ENCODE peak calls at places on chromosomes 12 and 14, in eight cellular contexts. One of them, this sample, is unnamed.

GRCh38 chr14:54011001-54011400 is 54.4 kb upstream of the BMP4 start:
- DNase-seq in right atrium auricular region: no peak
- DNase-seq in PC-3: no peak
- DNase-seq in A549: no peak
- DNase-seq in GM23338: peak; percentile 52
- DNase-seq in heart left ventricle: no peak
- DNase-seq in fibroblast of lung: peak; percentile 40
- DNase-seq in esophagus squamous epithelium: no peak
- DNase-seq in this sample: no peak

GRCh38 chr12:123936471-123936870 is 36.2 kb downstream of the CCDC92 start:
- DNase-seq in right atrium auricular region: no peak
- DNase-seq in PC-3: no peak
- DNase-seq in A549: no peak
- DNase-seq in GM23338: no peak
- DNase-seq in heart left ventricle: no peak
- DNase-seq in fibroblast of lung: no peak
- DNase-seq in esophagus squamous epithelium: no peak
- DNase-seq in this sample: no peak

GRCh38 chr12:39348523-39348922 is 94.4 kb downstream of the KIF21A start:
- DNase-seq in right atrium auricular region: no peak
- DNase-seq in PC-3: no peak
- DNase-seq in A549: no peak
- DNase-seq in GM23338: no peak
- DNase-seq in heart left ventricle: no peak
- DNase-seq in fibroblast of lung: no peak
- DNase-seq in esophagus squamous epithelium: no peak
- DNase-seq in this sample: no peak

GRCh38 chr12:26748741-26749431 is 84.1 kb downstream of the ITPR2 start:
- DNase-seq in right atrium auricular region: no peak
- DNase-seq in PC-3: peak; percentile 58
- DNase-seq in A549: no peak
- DNase-seq in GM23338: no peak
- DNase-seq in heart left ventricle: no peak
- DNase-seq in fibroblast of lung: peak; percentile 60
- DNase-seq in esophagus squamous epithelium: no peak
- DNase-seq in this sample: no peak

GRCh38 chr12:114668151-114668891 is 15.7 kb downstream of the TBX3 start:
- DNase-seq in right atrium auricular region: peak; percentile 82
- DNase-seq in PC-3: peak; percentile 98
- DNase-seq in A549: peak; percentile 94
- DNase-seq in GM23338: peak; percentile 93
- DNase-seq in heart left ventricle: peak; percentile 87
- DNase-seq in fibroblast of lung: peak; percentile 84
- DNase-seq in esophagus squamous epithelium: no peak
- DNase-seq in this sample: peak; percentile 81

GRCh38 chr14:22986508-22987054 is 4.2 kb upstream of the AJUBA start:
- DNase-seq in right atrium auricular region: peak; percentile 95
- DNase-seq in PC-3: peak; percentile 94
- DNase-seq in A549: peak; percentile 78
- DNase-seq in GM23338: peak; percentile 94
- DNase-seq in heart left ventricle: peak; percentile 88
- DNase-seq in fibroblast of lung: peak; percentile 89
- DNase-seq in esophagus squamous epithelium: peak; percentile 19
- DNase-seq in this sample: peak; percentile 77

GRCh38 chr12:103334447-103334846 is 161.3 kb downstream of the C12orf42 start:
- DNase-seq in right atrium auricular region: no peak
- DNase-seq in PC-3: no peak
- DNase-seq in A549: no peak
- DNase-seq in GM23338: no peak
- DNase-seq in heart left ventricle: no peak
- DNase-seq in fibroblast of lung: no peak
- DNase-seq in esophagus squamous epithelium: no peak
- DNase-seq in this sample: no peak

GRCh38 chr12:13220848-13221247 is 24.3 kb downstream of the EMP1 start:
- DNase-seq in right atrium auricular region: no peak
- DNase-seq in PC-3: no peak
- DNase-seq in A549: no peak
- DNase-seq in GM23338: no peak
- DNase-seq in heart left ventricle: no peak
- DNase-seq in fibroblast of lung: no peak
- DNase-seq in esophagus squamous epithelium: no peak
- DNase-seq in this sample: no peak

GRCh38 chr14:82855912-82856381 is 1322.3 kb upstream of the SEL1L start:
- DNase-seq in right atrium auricular region: no peak
- DNase-seq in PC-3: peak; percentile 46
- DNase-seq in A549: no peak
- DNase-seq in GM23338: peak; percentile 34
- DNase-seq in heart left ventricle: no peak
- DNase-seq in fibroblast of lung: peak; percentile 72
- DNase-seq in esophagus squamous epithelium: no peak
- DNase-seq in this sample: no peak

GRCh38 chr12:128942960-128943477 is 89.7 kb downstream of the GLT1D1 start:
- DNase-seq in right atrium auricular region: no peak
- DNase-seq in PC-3: no peak
- DNase-seq in A549: no peak
- DNase-seq in GM23338: no peak
- DNase-seq in heart left ventricle: no peak
- DNase-seq in fibroblast of lung: no peak
- DNase-seq in esophagus squamous epithelium: no peak
- DNase-seq in this sample: no peak

GRCh38 chr12:89256060-89256459 is 96.2 kb downstream of the DUSP6 start:
- DNase-seq in right atrium auricular region: no peak
- DNase-seq in PC-3: peak; percentile 18
- DNase-seq in A549: no peak
- DNase-seq in GM23338: no peak
- DNase-seq in heart left ventricle: no peak
- DNase-seq in fibroblast of lung: no peak
- DNase-seq in esophagus squamous epithelium: no peak
- DNase-seq in this sample: no peak

GRCh38 chr14:96805906-96806305 is 8.7 kb downstream of the VRK1 start:
- DNase-seq in right atrium auricular region: no peak
- DNase-seq in PC-3: peak; percentile 15
- DNase-seq in A549: no peak
- DNase-seq in GM23338: no peak
- DNase-seq in heart left ventricle: no peak
- DNase-seq in fibroblast of lung: no peak
- DNase-seq in esophagus squamous epithelium: no peak
- DNase-seq in this sample: no peak

GRCh38 chr12:12714276-12715001 is 2.7 kb upstream of the CDKN1B start:
- DNase-seq in right atrium auricular region: no peak
- DNase-seq in PC-3: peak; percentile 35
- DNase-seq in A549: no peak
- DNase-seq in GM23338: peak; percentile 71
- DNase-seq in heart left ventricle: peak; percentile 73
- DNase-seq in fibroblast of lung: peak; percentile 39
- DNase-seq in esophagus squamous epithelium: no peak
- DNase-seq in this sample: no peak

GRCh38 chr14:46451800-46452199 is 199.8 kb downstream of the RPL10L start:
- DNase-seq in right atrium auricular region: no peak
- DNase-seq in PC-3: no peak
- DNase-seq in A549: no peak
- DNase-seq in GM23338: no peak
- DNase-seq in heart left ventricle: no peak
- DNase-seq in fibroblast of lung: no peak
- DNase-seq in esophagus squamous epithelium: no peak
- DNase-seq in this sample: no peak

GRCh38 chr12:83451189-83451588 is 764.5 kb downstream of the TMTC2 start:
- DNase-seq in right atrium auricular region: no peak
- DNase-seq in PC-3: no peak
- DNase-seq in A549: no peak
- DNase-seq in GM23338: no peak
- DNase-seq in heart left ventricle: no peak
- DNase-seq in fibroblast of lung: no peak
- DNase-seq in esophagus squamous epithelium: no peak
- DNase-seq in this sample: no peak
- TF ChIP-seq CTCF in right atrium auricular region: no peak
- TF ChIP-seq CTCF in PC-3: peak; percentile 29
- TF ChIP-seq CTCF in A549: no peak
- TF ChIP-seq CTCF in GM23338: peak; percentile 54
- TF ChIP-seq CTCF in heart left ventricle: no peak
- TF ChIP-seq CTCF in fibroblast of lung: no peak
- TF ChIP-seq CTCF in esophagus squamous epithelium: no peak
- TF ChIP-seq CTCF in this sample: no peak

GRCh38 chr12:14612895-14613294 is 45.2 kb upstream of the PLBD1 start:
- DNase-seq in right atrium auricular region: no peak
- DNase-seq in PC-3: no peak
- DNase-seq in A549: no peak
- DNase-seq in GM23338: no peak
- DNase-seq in heart left ventricle: no peak
- DNase-seq in fibroblast of lung: no peak
- DNase-seq in esophagus squamous epithelium: no peak
- DNase-seq in this sample: no peak
- H3K4me1 ChIP-seq in right atrium auricular region: peaks cover 17% of the 10 kb centered on the region
- H3K4me1 ChIP-seq in PC-3: no peaks in the 10 kb centered on the region
- H3K4me1 ChIP-seq in A549: no peaks in the 10 kb centered on the region
- H3K4me1 ChIP-seq in GM23338: no peaks in the 10 kb centered on the region
- H3K4me1 ChIP-seq in heart left ventricle: peaks cover 3% of the 10 kb centered on the region
- H3K4me1 ChIP-seq in fibroblast of lung: no peaks in the 10 kb centered on the region
- H3K4me1 ChIP-seq in esophagus squamous epithelium: peaks cover 6% of the 10 kb centered on the region
- H3K4me1 ChIP-seq in this sample: peaks cover 5% of the 10 kb centered on the region

GRCh38 chr12:93425736-93426363 is 15.9 kb downstream of the UBE2N start:
- DNase-seq in right atrium auricular region: no peak
- DNase-seq in PC-3: no peak
- DNase-seq in A549: no peak
- DNase-seq in GM23338: no peak
- DNase-seq in heart left ventricle: no peak
- DNase-seq in fibroblast of lung: no peak
- DNase-seq in esophagus squamous epithelium: no peak
- DNase-seq in this sample: no peak
- H3K4me3 ChIP-seq in right atrium auricular region: no peak overlapping the region
- H3K4me3 ChIP-seq in PC-3: no peak overlapping the region
- H3K4me3 ChIP-seq in A549: no peak overlapping the region
- H3K4me3 ChIP-seq in GM23338: no peak overlapping the region
- H3K4me3 ChIP-seq in heart left ventricle: no peak overlapping the region
- H3K4me3 ChIP-seq in fibroblast of lung: no peak overlapping the region
- H3K4me3 ChIP-seq in esophagus squamous epithelium: no peak overlapping the region
- H3K4me3 ChIP-seq in this sample: no peak overlapping the region

DNA sequence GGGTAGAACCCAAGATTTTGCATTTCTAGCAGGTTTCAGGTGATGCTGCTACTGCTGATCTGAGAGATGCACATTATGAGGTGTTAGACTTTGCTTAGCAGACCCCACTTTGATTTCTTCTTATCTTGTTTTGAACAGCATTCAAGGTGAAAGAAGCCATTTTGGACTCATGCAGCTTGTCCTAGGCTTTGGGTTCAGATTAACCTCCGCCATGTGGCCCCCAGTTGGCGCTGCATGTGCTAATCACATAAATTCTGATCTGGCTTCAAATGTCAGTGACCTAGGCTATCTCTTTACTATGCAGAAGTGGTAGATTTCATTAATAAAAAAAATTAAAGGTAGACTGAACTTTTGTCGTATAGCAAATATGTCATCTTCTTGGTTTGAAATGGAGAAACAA is 89.8 kb upstream of the DYRK2 start:
- DNase-seq in right atrium auricular region: no peak
- DNase-seq in PC-3: no peak
- DNase-seq in A549: no peak
- DNase-seq in GM23338: peak; percentile 17
- DNase-seq in heart left ventricle: no peak
- DNase-seq in fibroblast of lung: no peak
- DNase-seq in esophagus squamous epithelium: no peak
- DNase-seq in this sample: no peak
- TF ChIP-seq CTCF in right atrium auricular region: no peak
- TF ChIP-seq CTCF in PC-3: no peak
- TF ChIP-seq CTCF in A549: no peak
- TF ChIP-seq CTCF in GM23338: peak; percentile 10
- TF ChIP-seq CTCF in heart left ventricle: no peak
- TF ChIP-seq CTCF in fibroblast of lung: no peak
- TF ChIP-seq CTCF in esophagus squamous epithelium: no peak
- TF ChIP-seq CTCF in this sample: no peak

GRCh38 chr12:108690799-108691153 is 40.5 kb downstream of the CORO1C start:
- DNase-seq in right atrium auricular region: no peak
- DNase-seq in PC-3: no peak
- DNase-seq in A549: no peak
- DNase-seq in GM23338: no peak
- DNase-seq in heart left ventricle: no peak
- DNase-seq in fibroblast of lung: no peak
- DNase-seq in esophagus squamous epithelium: no peak
- DNase-seq in this sample: no peak
- H3K4me1 ChIP-seq in right atrium auricular region: peaks cover 87% of the 10 kb centered on the region
- H3K4me1 ChIP-seq in PC-3: peaks cover 66% of the 10 kb centered on the region
- H3K4me1 ChIP-seq in A549: peaks cover 71% of the 10 kb centered on the region
- H3K4me1 ChIP-seq in GM23338: peaks cover 13% of the 10 kb centered on the region
- H3K4me1 ChIP-seq in heart left ventricle: peaks cover 35% of the 10 kb centered on the region
- H3K4me1 ChIP-seq in fibroblast of lung: peaks cover 48% of the 10 kb centered on the region
- H3K4me1 ChIP-seq in esophagus squamous epithelium: peaks cover 26% of the 10 kb centered on the region
- H3K4me1 ChIP-seq in this sample: peaks cover 82% of the 10 kb centered on the region

GRCh38 chr14:104724981-104725771 is 1.1 kb downstream of the ADSS1 start:
- DNase-seq in right atrium auricular region: no peak
- DNase-seq in PC-3: peak; percentile 32
- DNase-seq in A549: peak; percentile 59
- DNase-seq in GM23338: peak; percentile 84
- DNase-seq in heart left ventricle: peak; percentile 82
- DNase-seq in fibroblast of lung: peak; percentile 63
- DNase-seq in esophagus squamous epithelium: no peak
- DNase-seq in this sample: peak; percentile 65
- H3K4me3 ChIP-seq in right atrium auricular region: peak overlapping the region; percentile 75
- H3K4me3 ChIP-seq in PC-3: peak overlapping the region; percentile 78
- H3K4me3 ChIP-seq in A549: peak overlapping the region; percentile 71
- H3K4me3 ChIP-seq in GM23338: peak overlapping the region; percentile 62
- H3K4me3 ChIP-seq in heart left ventricle: peak overlapping the region; percentile 63
- H3K4me3 ChIP-seq in fibroblast of lung: no peak overlapping the region
- H3K4me3 ChIP-seq in esophagus squamous epithelium: peak overlapping the region; percentile 70
- H3K4me3 ChIP-seq in this sample: peak overlapping the region; percentile 72

This sample was measured in heart right ventricle.